ENCODE peak calls at places on chromosome 21, in four cellular contexts. M is naive thymus-derived CD8-positive, alpha-beta T cell; L is stimulated activated CD8-positive, alpha-beta memory T cell treated with anti-CD3 and anti-CD28 coated beads, Interleukin-4, amount 100 ng/mL, for 24 hours; D is NCI-H1105 treated with DMSO at 0.1 percent for 48 hours. A is an unnamed sample.

GRCh38 chr21:17414766-17415165 is 98.1 kb upstream of the CXADR start:
- DNase-seq in L (no peak), D (no peak), M (no peak), A (no peak)

GRCh38 chr21:41833138-41834115 is 45.7 kb downstream of the PRDM15 start:
- DNase-seq in L (no peak), D (no peak), M (no peak), A (no peak)

GRCh38 chr21:29238967-29239289 is 59.8 kb upstream of the BACH1 start:
- DNase-seq in M (no peak), D (no peak), L (no peak), A (no peak)

GRCh38 chr21:45887121-45887611 is 94.4 kb upstream of the COL6A1 start:
- DNase-seq in M (no peak), D (no peak), L (no peak), A (no peak)

GRCh38 chr21:42395910-42396625 is at the start of gene TMPRSS3:
- DNase-seq in D (no peak), L (no peak), M (no peak), A (no peak)

GRCh38 chr21:38503588-38503987 is 5.3 kb upstream of the ERG start:
- DNase-seq in D (no peak), L (no peak), M (no peak), A (no peak)

GRCh38 chr21:42941696-42942085 is 16.3 kb upstream of the ERVH48-1 start:
- DNase-seq in M (no peak), D (no peak), L (no peak), A (no peak)

GRCh38 chr21:45309069-45309521 is 21.4 kb upstream of the POFUT2 start:
- DNase-seq in D (no peak), L (peak; percentile 31), M (no peak), A (no peak)

GRCh38 chr21:39153373-39153772 is 29.9 kb downstream of the PSMG1 start:
- DNase-seq in D (no peak), M (no peak), L (no peak), A (no peak)

A was measured in NK-92 treated with Interleukin-12 subunit alpha and Interleukin-12 subunit beta, amount 100 ng/mL, for 24 hours.